ENCODE peak calls at places on chromosomes 11 and 22, in eight cellular contexts. One of them, this sample, is unnamed.
A peak's percentile ranks its signal among the peaks of the same experiment; 100 is the strongest.

GRCh38 chr11:120523196-120523595 is 11.6 kb downstream of the GRIK4 start:
- DNase-seq in psoas muscle: no peak
- DNase-seq in pancreas: no peak
- DNase-seq in esophagus squamous epithelium: no peak
- DNase-seq in GM23338: peak; percentile 49
- DNase-seq in tibial nerve: no peak
- DNase-seq in neural progenitor cell: no peak
- DNase-seq in fibroblast of lung: no peak
- DNase-seq in this sample: no peak

GRCh38 chr11:63670077-63670737 is 969 bp downstream of the ATL3 start:
- DNase-seq in tibial nerve: peak; percentile 35
- DNase-seq in esophagus squamous epithelium: no peak
- DNase-seq in neural progenitor cell: no peak
- DNase-seq in fibroblast of lung: peak; percentile 71
- DNase-seq in psoas muscle: no peak
- DNase-seq in GM23338: no peak
- DNase-seq in pancreas: no peak
- DNase-seq in this sample: no peak

GRCh38 chr11:76677010-76677771 is 6.6 kb upstream of the LRRC32 start:
- DNase-seq in pancreas: no peak
- DNase-seq in neural progenitor cell: no peak
- DNase-seq in fibroblast of lung: peak; percentile 36
- DNase-seq in tibial nerve: no peak
- DNase-seq in esophagus squamous epithelium: no peak
- DNase-seq in GM23338: no peak
- DNase-seq in psoas muscle: no peak
- DNase-seq in this sample: no peak

GRCh38 chr22:38981005-38981658 is 1.0 kb upstream of the APOBEC3B start:
- DNase-seq in tibial nerve: no peak
- DNase-seq in esophagus squamous epithelium: no peak
- DNase-seq in pancreas: peak; percentile 66
- DNase-seq in GM23338: peak; percentile 76
- DNase-seq in neural progenitor cell: peak; percentile 66
- DNase-seq in fibroblast of lung: peak; percentile 8
- DNase-seq in psoas muscle: peak; percentile 48
- DNase-seq in this sample: no peak

GRCh38 chr22:45478108-45478771 is 24.4 kb upstream of the FBLN1 start:
- DNase-seq in neural progenitor cell: no peak
- DNase-seq in GM23338: no peak
- DNase-seq in fibroblast of lung: peak; percentile 97
- DNase-seq in esophagus squamous epithelium: no peak
- DNase-seq in tibial nerve: peak; percentile 69
- DNase-seq in pancreas: no peak
- DNase-seq in psoas muscle: no peak
- DNase-seq in this sample: no peak

GRCh38 chr11:71951741-71952310 is 23.0 kb downstream of the RNF121 start:
- DNase-seq in tibial nerve: no peak
- DNase-seq in pancreas: no peak
- DNase-seq in neural progenitor cell: no peak
- DNase-seq in psoas muscle: no peak
- DNase-seq in GM23338: no peak
- DNase-seq in esophagus squamous epithelium: no peak
- DNase-seq in fibroblast of lung: no peak
- DNase-seq in this sample: no peak

GRCh38 chr11:64558065-64558745 is 32.8 kb upstream of the SLC22A12 start:
- DNase-seq in GM23338: peak; percentile 76
- DNase-seq in psoas muscle: peak; percentile 33
- DNase-seq in fibroblast of lung: no peak
- DNase-seq in esophagus squamous epithelium: no peak
- DNase-seq in pancreas: no peak
- DNase-seq in neural progenitor cell: peak; percentile 69
- DNase-seq in tibial nerve: no peak
- DNase-seq in this sample: no peak

GRCh38 chr22:29267462-29267857 is 321 bp downstream of the RHBDD3 start:
- DNase-seq in psoas muscle: no peak
- DNase-seq in pancreas: no peak
- DNase-seq in fibroblast of lung: no peak
- DNase-seq in GM23338: no peak
- DNase-seq in esophagus squamous epithelium: no peak
- DNase-seq in tibial nerve: no peak
- DNase-seq in neural progenitor cell: no peak
- DNase-seq in this sample: no peak

GRCh38 chr22:46150615-46151423 is 493 bp downstream of the PPARA start:
- DNase-seq in tibial nerve: no peak
- DNase-seq in psoas muscle: peak; percentile 71
- DNase-seq in esophagus squamous epithelium: no peak
- DNase-seq in fibroblast of lung: no peak
- DNase-seq in pancreas: no peak
- DNase-seq in neural progenitor cell: peak; percentile 69
- DNase-seq in GM23338: peak; percentile 39
- DNase-seq in this sample: peak; percentile 41

GRCh38 chr22:40911772-40912171 is 39.4 kb upstream of the RBX1 start:
- DNase-seq in fibroblast of lung: no peak
- DNase-seq in neural progenitor cell: no peak
- DNase-seq in esophagus squamous epithelium: no peak
- DNase-seq in pancreas: no peak
- DNase-seq in tibial nerve: no peak
- DNase-seq in psoas muscle: no peak
- DNase-seq in GM23338: no peak
- DNase-seq in this sample: no peak

GRCh38 chr11:7603031-7603781 is 70.1 kb downstream of the CYB5R2 start:
- DNase-seq in psoas muscle: no peak
- DNase-seq in tibial nerve: no peak
- DNase-seq in neural progenitor cell: no peak
- DNase-seq in pancreas: no peak
- DNase-seq in GM23338: no peak
- DNase-seq in esophagus squamous epithelium: no peak
- DNase-seq in fibroblast of lung: no peak
- DNase-seq in this sample: no peak

GRCh38 chr11:113847580-113847979 is 27.8 kb downstream of the USP28 start:
- DNase-seq in pancreas: no peak
- DNase-seq in fibroblast of lung: no peak
- DNase-seq in tibial nerve: no peak
- DNase-seq in psoas muscle: no peak
- DNase-seq in esophagus squamous epithelium: no peak
- DNase-seq in GM23338: no peak
- DNase-seq in neural progenitor cell: no peak
- DNase-seq in this sample: no peak

GRCh38 chr11:87331273-87331672 is 293.5 kb downstream of the TMEM135 start:
- DNase-seq in tibial nerve: peak; percentile 12
- DNase-seq in psoas muscle: no peak
- DNase-seq in GM23338: peak; percentile 7
- DNase-seq in esophagus squamous epithelium: no peak
- DNase-seq in neural progenitor cell: no peak
- DNase-seq in pancreas: no peak
- DNase-seq in fibroblast of lung: no peak
- DNase-seq in this sample: no peak

GRCh38 chr11:116171271-116172140 is 601.3 kb downstream of the BUD13 start:
- DNase-seq in pancreas: no peak
- DNase-seq in psoas muscle: no peak
- DNase-seq in fibroblast of lung: no peak
- DNase-seq in tibial nerve: no peak
- DNase-seq in GM23338: no peak
- DNase-seq in neural progenitor cell: no peak
- DNase-seq in esophagus squamous epithelium: no peak
- DNase-seq in this sample: no peak

GRCh38 chr22:49667236-49667635 is 160.4 kb downstream of the BRD1 start:
- DNase-seq in pancreas: no peak
- DNase-seq in psoas muscle: no peak
- DNase-seq in esophagus squamous epithelium: no peak
- DNase-seq in GM23338: no peak
- DNase-seq in fibroblast of lung: no peak
- DNase-seq in neural progenitor cell: no peak
- DNase-seq in tibial nerve: no peak
- DNase-seq in this sample: no peak

GRCh38 chr22:32558681-32559355 is 84.2 kb downstream of the FBXO7 start:
- DNase-seq in GM23338: no peak
- DNase-seq in pancreas: no peak
- DNase-seq in psoas muscle: peak; percentile 91
- DNase-seq in tibial nerve: peak; percentile 55
- DNase-seq in esophagus squamous epithelium: no peak
- DNase-seq in neural progenitor cell: no peak
- DNase-seq in fibroblast of lung: peak; percentile 88
- DNase-seq in this sample: no peak

GRCh38 chr11:21814169-21814568 is 378.7 kb upstream of the ANO5 start:
- DNase-seq in fibroblast of lung: no peak
- DNase-seq in pancreas: no peak
- DNase-seq in psoas muscle: peak; percentile 28
- DNase-seq in GM23338: no peak
- DNase-seq in tibial nerve: no peak
- DNase-seq in esophagus squamous epithelium: no peak
- DNase-seq in neural progenitor cell: no peak
- DNase-seq in this sample: no peak

GRCh38 chr22:45290410-45290936 is 5.7 kb downstream of the UPK3A start:
- DNase-seq in fibroblast of lung: peak; percentile 64
- DNase-seq in psoas muscle: peak; percentile 82
- DNase-seq in esophagus squamous epithelium: no peak
- DNase-seq in GM23338: peak; percentile 40
- DNase-seq in neural progenitor cell: peak; percentile 69
- DNase-seq in pancreas: no peak
- DNase-seq in tibial nerve: no peak
- DNase-seq in this sample: no peak

GRCh38 chr11:112248216-112248615 is 12.4 kb downstream of the PLET1 start:
- DNase-seq in tibial nerve: no peak
- DNase-seq in psoas muscle: no peak
- DNase-seq in esophagus squamous epithelium: no peak
- DNase-seq in neural progenitor cell: no peak
- DNase-seq in GM23338: no peak
- DNase-seq in fibroblast of lung: peak; percentile 54
- DNase-seq in pancreas: no peak
- DNase-seq in this sample: no peak
- TF ChIP-seq CTCF in tibial nerve: no peak
- TF ChIP-seq CTCF in psoas muscle: no peak
- TF ChIP-seq CTCF in esophagus squamous epithelium: no peak
- TF ChIP-seq CTCF in neural progenitor cell: no peak
- TF ChIP-seq CTCF in GM23338: no peak
- TF ChIP-seq CTCF in fibroblast of lung: no peak
- TF ChIP-seq CTCF in pancreas: no peak
- TF ChIP-seq CTCF in this sample: no peak

GRCh38 chr11:70270104-70270876 is at the start of gene PPFIA1:
- DNase-seq in esophagus squamous epithelium: peak; percentile 65
- DNase-seq in psoas muscle: peak; percentile 98
- DNase-seq in fibroblast of lung: peak; percentile 92
- DNase-seq in tibial nerve: peak; percentile 85
- DNase-seq in GM23338: peak; percentile 97
- DNase-seq in neural progenitor cell: peak; percentile 98
- DNase-seq in pancreas: peak; percentile 98
- DNase-seq in this sample: peak; percentile 95

GRCh38 chr11:70272009-70272408 is 1.5 kb downstream of the PPFIA1 start:
- DNase-seq in GM23338: no peak
- DNase-seq in neural progenitor cell: no peak
- DNase-seq in esophagus squamous epithelium: no peak
- DNase-seq in tibial nerve: no peak
- DNase-seq in fibroblast of lung: no peak
- DNase-seq in psoas muscle: no peak
- DNase-seq in pancreas: no peak
- DNase-seq in this sample: no peak

GRCh38 chr11:70271635-70271953 is 1.1 kb downstream of the PPFIA1 start:
- DNase-seq in tibial nerve: no peak
- DNase-seq in esophagus squamous epithelium: no peak
- DNase-seq in psoas muscle: no peak
- DNase-seq in GM23338: no peak
- DNase-seq in fibroblast of lung: no peak
- DNase-seq in neural progenitor cell: no peak
- DNase-seq in pancreas: no peak
- DNase-seq in this sample: no peak

GRCh38 chr11:70268526-70268925 is 2.0 kb upstream of the PPFIA1 start:
- DNase-seq in neural progenitor cell: no peak
- DNase-seq in psoas muscle: no peak
- DNase-seq in pancreas: no peak
- DNase-seq in GM23338: no peak
- DNase-seq in esophagus squamous epithelium: no peak
- DNase-seq in fibroblast of lung: no peak
- DNase-seq in tibial nerve: no peak
- DNase-seq in this sample: no peak

GRCh38 chr11:70270877-70271634 is 566 bp downstream of the PPFIA1 start:
- DNase-seq in neural progenitor cell: peak; percentile 83
- DNase-seq in fibroblast of lung: peak; percentile 50
- DNase-seq in tibial nerve: no peak
- DNase-seq in psoas muscle: peak; percentile 75
- DNase-seq in esophagus squamous epithelium: no peak
- DNase-seq in pancreas: peak; percentile 66
- DNase-seq in GM23338: peak; percentile 84
- DNase-seq in this sample: peak; percentile 28
- H3K27me3 ChIP-seq in neural progenitor cell: peaks cover 3% of the 10 kb centered on the region
- H3K27me3 ChIP-seq in fibroblast of lung: peaks cover 3% of the 10 kb centered on the region
- H3K27me3 ChIP-seq in tibial nerve: no peaks in the 10 kb centered on the region
- H3K27me3 ChIP-seq in psoas muscle: no peaks in the 10 kb centered on the region
- H3K27me3 ChIP-seq in esophagus squamous epithelium: no peaks in the 10 kb centered on the region
- H3K27me3 ChIP-seq in pancreas: no peaks in the 10 kb centered on the region
- H3K27me3 ChIP-seq in GM23338: no peaks in the 10 kb centered on the region
- H3K27me3 ChIP-seq in this sample: peaks cover 7% of the 10 kb centered on the region

DNA sequence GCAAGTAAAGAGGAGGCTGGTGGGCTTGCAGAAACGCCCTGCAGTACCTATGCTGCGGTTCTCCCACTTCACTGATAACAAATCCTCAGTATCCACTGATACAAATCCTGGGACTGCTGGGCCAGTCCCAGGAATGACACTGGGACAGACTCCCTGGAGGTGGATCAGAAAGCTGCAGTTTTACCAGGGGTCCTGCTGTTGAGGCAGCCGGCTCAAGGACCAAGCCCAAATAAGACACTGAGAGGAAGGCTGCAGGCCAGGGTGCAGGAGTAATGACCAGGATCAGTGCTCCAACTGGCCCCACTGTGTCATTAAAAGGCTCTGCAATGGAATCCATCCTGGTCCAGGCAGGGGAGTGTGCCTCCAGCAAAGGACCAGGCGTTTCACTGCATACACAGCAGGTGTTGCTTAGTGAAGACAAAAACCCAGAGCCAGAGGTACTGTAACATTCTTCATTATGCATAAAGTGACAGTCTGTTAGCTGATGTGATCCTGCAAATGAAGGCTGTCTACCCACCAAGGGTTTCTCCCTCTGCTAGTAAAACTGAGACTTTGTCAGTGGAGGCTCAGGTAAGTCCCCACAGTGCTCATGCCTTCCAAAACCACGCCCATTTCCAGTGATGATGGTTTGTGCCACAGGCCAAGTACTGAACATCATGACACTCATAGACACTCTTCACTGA is 1.4 kb upstream of the C22orf39 start:
- DNase-seq in tibial nerve: no peak
- DNase-seq in fibroblast of lung: no peak
- DNase-seq in pancreas: no peak
- DNase-seq in esophagus squamous epithelium: no peak
- DNase-seq in GM23338: no peak
- DNase-seq in psoas muscle: no peak
- DNase-seq in neural progenitor cell: peak; percentile 13
- DNase-seq in this sample: no peak
- H3K27ac ChIP-seq in tibial nerve: no peak overlapping the region
- H3K27ac ChIP-seq in fibroblast of lung: no peak overlapping the region
- H3K27ac ChIP-seq in pancreas: no peak overlapping the region
- H3K27ac ChIP-seq in esophagus squamous epithelium: peak overlapping the region; percentile 95
- H3K27ac ChIP-seq in GM23338: no peak overlapping the region
- H3K27ac ChIP-seq in psoas muscle: peak overlapping the region; percentile 98
- H3K27ac ChIP-seq in neural progenitor cell: no peak overlapping the region
- H3K27ac ChIP-seq in this sample: peak overlapping the region; percentile 85

GRCh38 chr11:11148104-11148509 is 204.9 kb downstream of the CSNK2A3 start:
- DNase-seq in pancreas: peak; percentile 48
- DNase-seq in psoas muscle: peak; percentile 93
- DNase-seq in GM23338: peak; percentile 77
- DNase-seq in neural progenitor cell: peak; percentile 50
- DNase-seq in fibroblast of lung: peak; percentile 85
- DNase-seq in tibial nerve: peak; percentile 63
- DNase-seq in esophagus squamous epithelium: no peak
- DNase-seq in this sample: peak; percentile 56
- TF ChIP-seq CTCF in pancreas: no peak
- TF ChIP-seq CTCF in psoas muscle: peak; percentile 46
- TF ChIP-seq CTCF in GM23338: peak; percentile 45
- TF ChIP-seq CTCF in neural progenitor cell: peak; percentile 26
- TF ChIP-seq CTCF in fibroblast of lung: peak; percentile 18
- TF ChIP-seq CTCF in tibial nerve: peak; percentile 45
- TF ChIP-seq CTCF in esophagus squamous epithelium: peak; percentile 37
- TF ChIP-seq CTCF in this sample: no peak

GRCh38 chr11:131465746-131466145 is 95.3 kb downstream of the NTM start:
- DNase-seq in GM23338: peak; percentile 91
- DNase-seq in esophagus squamous epithelium: no peak
- DNase-seq in fibroblast of lung: no peak
- DNase-seq in psoas muscle: no peak
- DNase-seq in tibial nerve: no peak
- DNase-seq in pancreas: no peak
- DNase-seq in neural progenitor cell: peak; percentile 87
- DNase-seq in this sample: no peak
- H3K27me3 ChIP-seq in GM23338: no peaks in the 10 kb centered on the region
- H3K27me3 ChIP-seq in esophagus squamous epithelium: no peaks in the 10 kb centered on the region
- H3K27me3 ChIP-seq in fibroblast of lung: no peaks in the 10 kb centered on the region
- H3K27me3 ChIP-seq in psoas muscle: no peaks in the 10 kb centered on the region
- H3K27me3 ChIP-seq in tibial nerve: no peaks in the 10 kb centered on the region
- H3K27me3 ChIP-seq in pancreas: no peaks in the 10 kb centered on the region
- H3K27me3 ChIP-seq in neural progenitor cell: no peaks in the 10 kb centered on the region
- H3K27me3 ChIP-seq in this sample: peaks cover 5% of the 10 kb centered on the region